ENCODE peak calls at places on chromosomes 13 and 19, in four cellular contexts. C is K562, E is SK-N-SH, M is GM12878. B is an unnamed sample.

GRCh38 chr13:48730971-48731658 is 77.4 kb downstream of the CYSLTR2 start:
- DNase-seq in E (no peak), C (no peak), M (no peak), B (peak)

GRCh38 chr19:14476663-14477401 is 1.7 kb upstream of the PTGER1 start:
- DNase-seq in E (peak), C (peak), M (no peak), B (no peak)

GRCh38 chr19:7722231-7722651 is 9.7 kb downstream of the CLEC4G start:
- DNase-seq in C (no peak), M (peak), E (no peak), B (no peak)

GRCh38 chr19:47613165-47614146 is 4.5 kb downstream of the BICRA start:
- DNase-seq in M (no peak), C (no peak), E (peak), B (peak)

GRCh38 chr19:45670670-45671453 is 2.8 kb downstream of the GIPR start:
- DNase-seq in E (peak), C (peak), M (peak), B (peak)

GRCh38 chr13:72693832-72694231 is 33.6 kb downstream of the MZT1 start:
- DNase-seq in C (no peak), M (no peak), E (no peak), B (no peak)

GRCh38 chr19:53810891-53811290 is 13.2 kb downstream of the NLRP12 start:
- DNase-seq in C (no peak), E (no peak), M (no peak), B (no peak)

GRCh38 chr13:83634601-83635000 is 247.7 kb downstream of the SLITRK1 start:
- DNase-seq in M (no peak), C (no peak), E (no peak), B (no peak)

GRCh38 chr13:110869805-110870706 is 44.8 kb downstream of the ANKRD10 start:
- DNase-seq in C (peak), M (no peak), E (peak), B (peak)

GRCh38 chr19:33497151-33497777 is 24.3 kb downstream of the PEPD start:
- DNase-seq in C (no peak), E (peak), M (no peak), B (no peak)

GRCh38 chr19:46630806-46631205 is 5.2 kb downstream of the GNG8 start:
- DNase-seq in E (peak), C (no peak), M (no peak), B (no peak)

GRCh38 chr13:100389617-100390016 is 199.0 kb downstream of the GGACT start:
- DNase-seq in E (no peak), C (no peak), M (no peak), B (no peak)

GRCh38 chr13:28322256-28322895 is 172.6 kb downstream of the FLT1 start:
- DNase-seq in C (no peak), M (no peak), E (peak), B (no peak)

GRCh38 chr19:32406161-32407003 is 812 bp downstream of the DPY19L3 start:
- DNase-seq in E (peak), C (no peak), M (no peak), B (peak)

GRCh38 chr19:39845621-39846175 is 481 bp downstream of the FBL start:
- DNase-seq in C (peak), M (no peak), E (peak), B (no peak)

DNA sequence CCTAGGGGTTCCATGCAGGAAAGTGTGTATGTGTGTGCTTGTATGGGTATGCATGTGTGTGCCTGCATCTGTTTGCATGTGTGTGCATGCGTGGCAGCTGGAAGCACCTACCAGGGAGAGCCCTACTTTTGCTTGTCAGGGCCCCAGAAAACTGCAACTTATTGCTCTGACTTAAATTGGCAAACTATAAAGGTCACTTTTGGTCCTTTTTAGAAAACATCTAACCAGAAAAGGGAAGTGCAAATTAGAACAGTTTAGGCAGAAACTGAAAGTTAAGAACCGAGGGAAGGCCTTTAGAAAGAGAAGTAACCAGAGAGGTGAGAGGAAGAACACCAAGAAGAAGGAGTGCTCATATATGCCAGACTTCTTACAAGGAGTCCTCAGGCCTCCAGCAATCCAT is 32.5 kb downstream of the DLEU7 start:
- DNase-seq in E (no peak), M (peak), C (no peak), B (no peak)
- TF ChIP-seq USF1 in E (no peak), M (no peak), C (no peak), B (no peak)

GRCh38 chr19:5679289-5680082 is 830 bp downstream of the MICOS13 start:
- DNase-seq in C (no peak), E (no peak), M (no peak), B (no peak)
- TF ChIP-seq USF1 in C (peak), E (no peak), M (no peak), B (no peak)

GRCh38 chr13:42350141-42350540 is 78.2 kb downstream of the AKAP11 start:
- DNase-seq in M (no peak), E (no peak), C (no peak), B (no peak)
- TF ChIP-seq USF1 in M (no peak), E (no peak), C (no peak), B (no peak)

GRCh38 chr19:48954595-48955307 is at the start of gene BAX:
- DNase-seq in M (peak), C (peak), E (peak), B (peak)
- TF ChIP-seq USF1 in M (peak), C (peak), E (peak), B (peak)

GRCh38 chr19:18910010-18910409 is 9.2 kb downstream of the COPE start:
- DNase-seq in M (no peak), C (no peak), E (no peak), B (no peak)
- TF ChIP-seq USF1 in M (no peak), C (no peak), E (no peak), B (no peak)

GRCh38 chr13:38636756-38637155 is 50.1 kb upstream of the FREM2 start:
- DNase-seq in E (no peak), M (no peak), C (no peak), B (no peak)
- TF ChIP-seq USF1 in E (no peak), M (no peak), C (no peak), B (no peak)

B was measured in WTC11.